ENCODE peak calls at places on chromosomes 5 and 9, in seven cellular contexts. One of them, this sample, is unnamed.

GRCh38 chr5:149117970-149118369 is 23.3 kb upstream of the ABLIM3 start:
- DNase-seq in DND-41: no peak
- DNase-seq in cardiac fibroblast: no peak
- DNase-seq in astrocyte of the spinal cord: no peak
- DNase-seq in OCI-LY7: no peak
- DNase-seq in AG04449: no peak
- DNase-seq in endothelial cell: no peak
- DNase-seq in this sample: no peak

GRCh38 chr5:179297026-179297425 is 48.2 kb downstream of the ADAMTS2 start:
- DNase-seq in astrocyte of the spinal cord: no peak
- DNase-seq in endothelial cell: no peak
- DNase-seq in AG04449: no peak
- DNase-seq in OCI-LY7: no peak
- DNase-seq in cardiac fibroblast: no peak
- DNase-seq in DND-41: no peak
- DNase-seq in this sample: no peak

GRCh38 chr9:100595391-100596199 is 17.7 kb downstream of the CAVIN4 start:
- DNase-seq in cardiac fibroblast: peak
- DNase-seq in OCI-LY7: peak
- DNase-seq in AG04449: no peak
- DNase-seq in DND-41: peak
- DNase-seq in astrocyte of the spinal cord: peak
- DNase-seq in endothelial cell: peak
- DNase-seq in this sample: peak

GRCh38 chr9:92327283-92327850 is 1.6 kb downstream of the CENPP start:
- DNase-seq in OCI-LY7: peak
- DNase-seq in astrocyte of the spinal cord: no peak
- DNase-seq in AG04449: no peak
- DNase-seq in DND-41: no peak
- DNase-seq in cardiac fibroblast: no peak
- DNase-seq in endothelial cell: no peak
- DNase-seq in this sample: no peak

GRCh38 chr5:158648631-158649030 is 451.1 kb downstream of the EBF1 start:
- DNase-seq in AG04449: no peak
- DNase-seq in endothelial cell: no peak
- DNase-seq in cardiac fibroblast: no peak
- DNase-seq in astrocyte of the spinal cord: no peak
- DNase-seq in OCI-LY7: no peak
- DNase-seq in DND-41: no peak
- DNase-seq in this sample: no peak

GRCh38 chr5:172931001-172931536 is 28.2 kb upstream of the RPL26L1 start:
- DNase-seq in endothelial cell: no peak
- DNase-seq in OCI-LY7: no peak
- DNase-seq in astrocyte of the spinal cord: peak
- DNase-seq in cardiac fibroblast: peak
- DNase-seq in DND-41: no peak
- DNase-seq in AG04449: peak
- DNase-seq in this sample: peak

GRCh38 chr9:31445960-31446359 is 938.5 kb upstream of the ACO1 start:
- DNase-seq in endothelial cell: no peak
- DNase-seq in OCI-LY7: peak
- DNase-seq in astrocyte of the spinal cord: no peak
- DNase-seq in cardiac fibroblast: no peak
- DNase-seq in AG04449: no peak
- DNase-seq in DND-41: no peak
- DNase-seq in this sample: no peak

GRCh38 chr9:74770508-74771261 is 117.0 kb downstream of the TRPM6 start:
- DNase-seq in astrocyte of the spinal cord: no peak
- DNase-seq in cardiac fibroblast: peak
- DNase-seq in DND-41: peak
- DNase-seq in OCI-LY7: peak
- DNase-seq in endothelial cell: peak
- DNase-seq in AG04449: no peak
- DNase-seq in this sample: peak

GRCh38 chr9:37061763-37062162 is 27.7 kb upstream of the PAX5 start:
- DNase-seq in OCI-LY7: no peak
- DNase-seq in AG04449: peak
- DNase-seq in astrocyte of the spinal cord: peak
- DNase-seq in cardiac fibroblast: no peak
- DNase-seq in endothelial cell: no peak
- DNase-seq in DND-41: no peak
- DNase-seq in this sample: peak

GRCh38 chr9:5626727-5627634 is 1.9 kb upstream of the RIC1 start:
- DNase-seq in cardiac fibroblast: peak
- DNase-seq in astrocyte of the spinal cord: peak
- DNase-seq in endothelial cell: no peak
- DNase-seq in AG04449: peak
- DNase-seq in DND-41: peak
- DNase-seq in OCI-LY7: peak
- DNase-seq in this sample: peak

GRCh38 chr9:8961186-8961666 is 1161.6 kb upstream of the DMAC1 start:
- DNase-seq in OCI-LY7: no peak
- DNase-seq in AG04449: no peak
- DNase-seq in DND-41: peak
- DNase-seq in cardiac fibroblast: no peak
- DNase-seq in astrocyte of the spinal cord: no peak
- DNase-seq in endothelial cell: no peak
- DNase-seq in this sample: peak

GRCh38 chr5:170597876-170598275 is 94.1 kb downstream of the KCNIP1 start:
- DNase-seq in AG04449: no peak
- DNase-seq in cardiac fibroblast: peak
- DNase-seq in OCI-LY7: no peak
- DNase-seq in astrocyte of the spinal cord: peak
- DNase-seq in DND-41: no peak
- DNase-seq in endothelial cell: no peak
- DNase-seq in this sample: no peak

GRCh38 chr9:106700676-106701075 is 162.3 kb upstream of the ZNF462 start:
- DNase-seq in astrocyte of the spinal cord: no peak
- DNase-seq in OCI-LY7: no peak
- DNase-seq in endothelial cell: no peak
- DNase-seq in cardiac fibroblast: peak
- DNase-seq in AG04449: no peak
- DNase-seq in DND-41: no peak
- DNase-seq in this sample: peak

GRCh38 chr9:88995205-88995604 is 3.9 kb downstream of the S1PR3 start:
- DNase-seq in astrocyte of the spinal cord: no peak
- DNase-seq in OCI-LY7: no peak
- DNase-seq in cardiac fibroblast: no peak
- DNase-seq in DND-41: no peak
- DNase-seq in AG04449: no peak
- DNase-seq in endothelial cell: no peak
- DNase-seq in this sample: no peak

GRCh38 chr5:111563041-111563822 is 50.9 kb upstream of the STARD4 start:
- DNase-seq in cardiac fibroblast: peak
- DNase-seq in AG04449: peak
- DNase-seq in endothelial cell: no peak
- DNase-seq in astrocyte of the spinal cord: peak
- DNase-seq in OCI-LY7: no peak
- DNase-seq in DND-41: no peak
- DNase-seq in this sample: no peak

DNA sequence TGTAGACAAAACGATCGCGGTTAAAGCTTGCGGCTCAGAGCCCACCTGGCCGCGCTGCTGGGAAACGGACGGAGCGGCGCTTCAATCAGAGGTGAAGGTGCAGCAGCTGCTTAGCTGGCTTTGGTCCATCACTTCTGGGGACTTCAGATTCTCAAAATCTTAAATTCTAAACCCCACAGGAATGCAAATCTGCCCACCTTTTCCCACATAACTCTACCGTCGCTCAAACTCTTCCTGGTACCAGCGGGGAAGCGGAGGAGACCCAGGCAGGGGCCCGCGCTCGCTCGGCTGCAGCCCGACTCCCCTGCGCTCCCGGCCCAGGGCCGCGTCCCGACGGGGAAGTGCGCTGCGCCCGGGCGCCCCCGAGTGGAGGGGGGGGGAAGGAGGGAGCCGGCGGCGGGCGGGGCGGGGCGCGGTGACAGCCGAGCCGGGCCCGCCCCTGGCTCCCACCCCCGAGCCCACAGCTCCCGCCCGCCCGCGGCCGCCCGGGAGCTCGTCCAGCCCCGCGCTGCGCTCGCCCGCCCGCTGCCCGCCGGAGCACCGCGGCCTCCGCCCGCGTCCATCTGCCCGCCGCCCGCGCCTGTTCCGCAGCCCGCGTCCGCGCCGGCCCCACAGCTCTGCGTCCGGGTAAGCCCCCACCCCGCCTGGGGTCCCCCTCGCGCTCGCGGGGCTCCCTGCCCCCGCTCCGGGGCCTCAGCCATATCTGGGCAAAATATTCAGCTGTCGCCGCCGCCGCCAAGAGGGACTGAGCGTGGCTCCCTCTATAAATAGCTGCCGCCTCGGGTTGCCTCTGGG is at the start of gene TMOD1:
- DNase-seq in endothelial cell: peak
- DNase-seq in cardiac fibroblast: peak
- DNase-seq in OCI-LY7: no peak
- DNase-seq in DND-41: peak
- DNase-seq in AG04449: no peak
- DNase-seq in astrocyte of the spinal cord: peak
- DNase-seq in this sample: peak
- TF ChIP-seq CTCF in endothelial cell: no peak
- TF ChIP-seq CTCF in cardiac fibroblast: no peak
- TF ChIP-seq CTCF in OCI-LY7: no peak
- TF ChIP-seq CTCF in DND-41: peak
- TF ChIP-seq CTCF in AG04449: peak
- TF ChIP-seq CTCF in astrocyte of the spinal cord: no peak
- TF ChIP-seq CTCF in this sample: peak

DNA sequence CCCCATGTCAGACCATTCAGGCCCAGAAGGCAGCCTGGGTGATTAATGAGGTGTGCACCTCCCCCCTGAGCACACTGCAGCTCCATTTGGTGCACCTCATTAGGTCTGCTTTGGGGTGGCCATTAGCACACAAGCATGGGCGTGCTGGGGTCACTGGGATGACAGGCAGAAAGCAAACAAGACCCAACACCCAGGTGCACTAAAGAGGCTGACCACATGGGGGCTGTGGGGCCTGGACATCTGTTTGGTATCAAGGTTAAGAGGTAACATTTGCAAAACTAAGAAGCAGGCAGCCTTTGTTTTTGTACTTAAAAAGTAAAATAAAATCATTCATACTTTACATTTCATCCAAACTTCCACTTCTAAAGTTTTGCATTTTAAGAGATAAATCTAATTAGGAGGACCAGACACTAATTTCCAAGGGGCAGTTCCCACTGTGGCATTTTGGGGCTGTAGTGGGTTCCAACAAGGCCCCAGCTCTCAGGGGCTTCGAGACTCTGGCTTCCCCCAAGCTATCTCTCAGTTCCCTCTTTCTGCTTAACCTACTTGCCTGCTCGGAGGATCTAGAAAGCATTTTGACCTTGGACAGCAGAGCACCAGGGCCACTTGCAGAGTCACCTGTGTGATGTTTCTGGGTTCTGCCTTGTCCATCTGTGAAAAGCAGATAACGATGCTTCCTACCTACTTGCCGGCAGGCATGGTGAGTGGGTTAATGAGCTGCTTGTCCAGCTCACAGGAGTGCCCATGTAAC is 175.6 kb downstream of the MED10 start:
- DNase-seq in OCI-LY7: peak
- DNase-seq in astrocyte of the spinal cord: no peak
- DNase-seq in endothelial cell: peak
- DNase-seq in cardiac fibroblast: no peak
- DNase-seq in AG04449: no peak
- DNase-seq in DND-41: no peak
- DNase-seq in this sample: no peak
- TF ChIP-seq CTCF in OCI-LY7: peak
- TF ChIP-seq CTCF in astrocyte of the spinal cord: no peak
- TF ChIP-seq CTCF in endothelial cell: peak
- TF ChIP-seq CTCF in cardiac fibroblast: no peak
- TF ChIP-seq CTCF in AG04449: no peak
- TF ChIP-seq CTCF in DND-41: no peak
- TF ChIP-seq CTCF in this sample: no peak

GRCh38 chr9:137967280-137967943 is 89.8 kb downstream of the CACNA1B start:
- DNase-seq in astrocyte of the spinal cord: no peak
- DNase-seq in DND-41: no peak
- DNase-seq in AG04449: no peak
- DNase-seq in cardiac fibroblast: no peak
- DNase-seq in OCI-LY7: no peak
- DNase-seq in endothelial cell: no peak
- DNase-seq in this sample: no peak

GRCh38 chr9:137970098-137970497 is 92.5 kb downstream of the CACNA1B start:
- DNase-seq in cardiac fibroblast: no peak
- DNase-seq in astrocyte of the spinal cord: no peak
- DNase-seq in endothelial cell: no peak
- DNase-seq in OCI-LY7: no peak
- DNase-seq in DND-41: no peak
- DNase-seq in AG04449: no peak
- DNase-seq in this sample: no peak

GRCh38 chr9:137969008-137969407 is 91.4 kb downstream of the CACNA1B start:
- DNase-seq in astrocyte of the spinal cord: no peak
- DNase-seq in cardiac fibroblast: no peak
- DNase-seq in endothelial cell: no peak
- DNase-seq in OCI-LY7: no peak
- DNase-seq in AG04449: no peak
- DNase-seq in DND-41: no peak
- DNase-seq in this sample: no peak

GRCh38 chr9:137969685-137970084 is 92.1 kb downstream of the CACNA1B start:
- DNase-seq in OCI-LY7: no peak
- DNase-seq in DND-41: no peak
- DNase-seq in astrocyte of the spinal cord: no peak
- DNase-seq in endothelial cell: no peak
- DNase-seq in AG04449: no peak
- DNase-seq in cardiac fibroblast: no peak
- DNase-seq in this sample: no peak

GRCh38 chr9:137968235-137968634 is 90.7 kb downstream of the CACNA1B start:
- DNase-seq in DND-41: no peak
- DNase-seq in endothelial cell: no peak
- DNase-seq in cardiac fibroblast: no peak
- DNase-seq in astrocyte of the spinal cord: no peak
- DNase-seq in AG04449: no peak
- DNase-seq in OCI-LY7: peak
- DNase-seq in this sample: no peak
- TF ChIP-seq CTCF in DND-41: peak
- TF ChIP-seq CTCF in endothelial cell: no peak
- TF ChIP-seq CTCF in cardiac fibroblast: no peak
- TF ChIP-seq CTCF in astrocyte of the spinal cord: no peak
- TF ChIP-seq CTCF in AG04449: no peak
- TF ChIP-seq CTCF in OCI-LY7: peak
- TF ChIP-seq CTCF in this sample: no peak

DNA sequence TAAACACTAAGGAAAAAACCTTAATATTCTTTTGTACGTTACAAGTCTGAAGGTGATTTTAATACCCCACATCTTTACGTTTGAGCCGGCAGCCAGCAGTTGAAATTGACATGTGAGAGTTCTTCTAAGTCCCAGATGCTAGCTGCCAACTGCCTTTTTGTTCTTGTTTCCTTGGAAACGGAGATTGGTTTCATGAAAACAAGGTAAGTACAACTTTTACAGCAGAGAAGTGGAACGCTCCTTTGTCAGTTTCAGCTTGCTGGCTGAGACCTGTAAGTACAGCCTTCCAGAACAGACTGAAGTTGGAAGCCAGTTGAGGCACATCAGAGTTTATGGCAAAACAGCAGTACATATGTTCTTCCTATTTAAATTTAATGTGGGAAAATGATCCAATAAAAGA is 1018.4 kb upstream of the ARRDC3 start:
- DNase-seq in DND-41: no peak
- DNase-seq in AG04449: no peak
- DNase-seq in OCI-LY7: no peak
- DNase-seq in astrocyte of the spinal cord: peak
- DNase-seq in endothelial cell: peak
- DNase-seq in cardiac fibroblast: peak
- DNase-seq in this sample: no peak
- TF ChIP-seq CTCF in DND-41: no peak
- TF ChIP-seq CTCF in AG04449: no peak
- TF ChIP-seq CTCF in OCI-LY7: no peak
- TF ChIP-seq CTCF in astrocyte of the spinal cord: no peak
- TF ChIP-seq CTCF in endothelial cell: no peak
- TF ChIP-seq CTCF in cardiac fibroblast: no peak
- TF ChIP-seq CTCF in this sample: no peak

This sample was measured in MCF 10A.